ENCODE peak calls at places on chromosome 12, in nine cellular contexts. T, J, Q, S, R, I, Y, B and A are unnamed samples.

GRCh38 chr12:55673638-55674037 is 34.1 kb downstream of the ITGA7 start:
- DNase-seq in T (no peak), J (no peak), Q (no peak), S (no peak), R (no peak), I (peak), Y (no peak), B (no peak), A (no peak)

GRCh38 chr12:18818584-18818983 is 80.7 kb downstream of the CAPZA3 start:
- DNase-seq in T (no peak), J (no peak), Q (no peak), S (no peak), R (no peak), I (no peak), Y (no peak), B (no peak), A (no peak)

GRCh38 chr12:113232232-113232615 is 11.0 kb downstream of the TPCN1 start:
- DNase-seq in T (no peak), J (no peak), Q (no peak), S (no peak), R (no peak), I (no peak), Y (no peak), B (no peak), A (no peak)

GRCh38 chr12:104721065-104721458 is 237.0 kb downstream of the SLC41A2 start:
- DNase-seq in T (no peak), J (no peak), Q (no peak), S (no peak), R (no peak), I (no peak), Y (no peak), B (no peak), A (no peak)

GRCh38 chr12:103688659-103689058 is 101.6 kb downstream of the STAB2 start:
- DNase-seq in T (no peak), J (no peak), Q (no peak), S (no peak), R (no peak), I (no peak), Y (peak), B (no peak), A (no peak)

GRCh38 chr12:9133243-9133938 is 17.7 kb upstream of the A2M start:
- DNase-seq in T (no peak), J (no peak), Q (no peak), S (no peak), R (no peak), I (no peak), Y (no peak), B (no peak), A (no peak)

GRCh38 chr12:25839470-25839869 is 119.0 kb upstream of the RASSF8 start:
- DNase-seq in T (no peak), J (no peak), Q (no peak), S (peak), R (no peak), I (no peak), Y (peak), B (no peak), A (no peak)

GRCh38 chr12:34396006-34396860 is 373.9 kb downstream of the ALG10 start:
- DNase-seq in T (no peak), J (no peak), Q (peak), S (no peak), R (peak), I (no peak), Y (no peak), B (no peak), A (no peak)

GRCh38 chr12:7588703-7589329 is 76.9 kb downstream of the APOBEC1 start:
- DNase-seq in T (peak), J (peak), Q (no peak), S (peak), R (peak), I (peak), Y (peak), B (peak), A (peak)